ENCODE peak calls at places on chromosomes 7 and 10, in four cellular contexts. P is kidney epithelial cell, O is cardiac muscle cell, T is lung. M is an unnamed sample. For H3K36me3, the result is how much of the 10 kb centered on the place peaks cover.

GRCh38 chr7:81127991-81128390 is 209.1 kb upstream of the SEMA3C start:
- DNase-seq in P (no peak), O (no peak), T (no peak), M (no peak)

GRCh38 chr7:74364061-74364460 is 74.9 kb downstream of the CLIP2 start:
- DNase-seq in P (no peak), O (no peak), T (no peak), M (no peak)

GRCh38 chr7:51067757-51068156 is 248.9 kb downstream of the COBL start:
- DNase-seq in P (peak), O (peak), T (peak), M (peak)

GRCh38 chr7:32858648-32859047 is 32.9 kb downstream of the KBTBD2 start:
- DNase-seq in P (no peak), O (no peak), T (no peak), M (no peak)

GRCh38 chr7:29345590-29345989 is 151.0 kb downstream of the CHN2 start:
- DNase-seq in P (no peak), O (peak), T (no peak), M (peak)

GRCh38 chr10:76086571-76087260 is 655.3 kb downstream of the LRMDA start:
- DNase-seq in P (peak), O (no peak), T (peak), M (no peak)

GRCh38 chr10:5659702-5660528 is 6.5 kb downstream of the ASB13 start:
- DNase-seq in P (peak), O (no peak), T (peak), M (no peak)

GRCh38 chr7:111836592-111836991 is 274.3 kb upstream of the IMMP2L start:
- DNase-seq in P (no peak), O (no peak), T (no peak), M (no peak)

GRCh38 chr7:129351320-129351719 is 82.9 kb upstream of the STRIP2 start:
- DNase-seq in P (no peak), O (no peak), T (no peak), M (no peak)

GRCh38 chr7:46165281-46165680 is 244.2 kb upstream of the IGFBP3 start:
- DNase-seq in P (peak), O (no peak), T (no peak), M (no peak)

GRCh38 chr10:21746118-21746517 is 212.1 kb downstream of the MLLT10 start:
- DNase-seq in P (no peak), O (no peak), T (no peak), M (no peak)

GRCh38 chr10:61878411-61879051 is 23.0 kb upstream of the ARID5B start:
- DNase-seq in P (no peak), O (no peak), T (no peak), M (no peak)

GRCh38 chr10:32065871-32066270 is 9.6 kb upstream of the KIF5B start:
- DNase-seq in P (no peak), O (no peak), T (no peak), M (no peak)

GRCh38 chr7:131556912-131557457 is 557 bp upstream of the PODXL start:
- DNase-seq in P (no peak), O (no peak), T (no peak), M (no peak)

GRCh38 chr10:112721080-112721698 is 228.9 kb upstream of the TCF7L2 start:
- DNase-seq in P (no peak), O (peak), T (no peak), M (no peak)

GRCh38 chr10:107583974-107584373 is 419.5 kb upstream of the SORCS1 start:
- DNase-seq in P (no peak), O (no peak), T (no peak), M (no peak)

GRCh38 chr7:18958627-18959026 is 158.8 kb downstream of the TWIST1 start:
- DNase-seq in P (no peak), O (no peak), T (no peak), M (no peak)

GRCh38 chr7:71633571-71634008 is 501.6 kb downstream of the GALNT17 start:
- DNase-seq in P (peak), O (peak), T (no peak), M (peak)

GRCh38 chr7:68684246-68684850 is 913.9 kb upstream of the AUTS2 start:
- DNase-seq in P (no peak), O (no peak), T (no peak), M (no peak)

GRCh38 chr10:24718031-24718855 is 5.4 kb downstream of the ARHGAP21 start:
- DNase-seq in P (no peak), O (no peak), T (no peak), M (no peak)

GRCh38 chr7:75737856-75738603 is 711 bp downstream of the HIP1 start:
- DNase-seq in P (no peak), O (peak), T (no peak), M (no peak)

GRCh38 chr7:80087768-80088170 is 46.9 kb upstream of the GNAI1 start:
- DNase-seq in P (no peak), O (no peak), T (no peak), M (no peak)

GRCh38 chr10:89245802-89246201 is 5.8 kb downstream of the LIPA start:
- DNase-seq in P (no peak), O (no peak), T (no peak), M (no peak)

GRCh38 chr10:71778071-71778470 is 4.8 kb upstream of the VSIR start:
- DNase-seq in P (no peak), O (no peak), T (no peak), M (no peak)

GRCh38 chr7:25720427-25720826 is 431.6 kb upstream of the NFE2L3 start:
- DNase-seq in P (no peak), O (no peak), T (no peak), M (peak)

GRCh38 chr7:157268540-157268939 is 68.3 kb upstream of the DNAJB6 start:
- DNase-seq in P (no peak), O (no peak), T (no peak), M (no peak)

DNA sequence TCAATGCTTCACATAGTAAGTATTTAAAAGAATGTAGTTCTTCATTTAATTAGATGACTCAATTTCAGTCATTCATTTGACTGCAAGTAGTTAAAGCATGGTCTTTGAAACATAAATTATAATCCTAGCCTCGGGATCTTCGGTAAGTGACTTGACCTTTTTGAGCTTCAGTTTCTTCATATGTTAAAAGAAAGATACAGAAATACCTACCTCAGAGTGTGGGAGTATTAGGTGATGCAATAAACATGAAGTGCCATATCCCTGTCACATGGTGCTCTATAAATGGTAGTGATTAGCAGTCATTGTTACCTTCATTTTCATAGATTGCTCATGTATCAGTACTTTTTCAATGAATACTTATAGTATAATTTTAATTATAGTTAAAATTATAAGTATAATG is 31.2 kb upstream of the UMAD1 start:
- DNase-seq in P (no peak), O (no peak), T (no peak), M (no peak)
- H3K36me3 ChIP-seq in P (under half), O (under half), T (under half), M (under half)

GRCh38 chr7:47411281-47411869 is 170.5 kb downstream of the TNS3 start:
- DNase-seq in P (no peak), O (no peak), T (no peak), M (no peak)
- H3K36me3 ChIP-seq in P (under half), O (under half), T (under half), M (under half)

DNA sequence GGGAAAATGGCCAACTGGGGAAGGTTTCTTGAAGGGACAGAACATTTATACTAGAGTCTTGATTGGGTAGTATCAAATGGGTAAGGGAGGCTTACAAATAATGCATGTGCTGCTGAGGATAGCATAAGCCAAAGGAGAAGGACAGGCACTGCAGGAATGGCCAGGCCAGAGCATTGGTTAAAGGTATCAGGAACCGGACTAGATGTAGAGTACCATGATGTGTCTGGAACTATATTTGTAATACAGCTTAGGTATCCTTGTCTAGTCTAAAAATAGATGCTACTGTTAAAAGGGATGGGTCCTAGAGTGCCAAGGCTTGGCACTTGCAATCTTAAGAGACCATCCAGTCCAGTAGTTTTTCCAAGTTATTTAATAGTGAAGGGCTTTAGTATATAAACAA is 20.3 kb downstream of the TMEM243 start:
- DNase-seq in P (no peak), O (no peak), T (no peak), M (no peak)
- H3K36me3 ChIP-seq in P (under half), O (under half), T (under half), M (under half)

DNA sequence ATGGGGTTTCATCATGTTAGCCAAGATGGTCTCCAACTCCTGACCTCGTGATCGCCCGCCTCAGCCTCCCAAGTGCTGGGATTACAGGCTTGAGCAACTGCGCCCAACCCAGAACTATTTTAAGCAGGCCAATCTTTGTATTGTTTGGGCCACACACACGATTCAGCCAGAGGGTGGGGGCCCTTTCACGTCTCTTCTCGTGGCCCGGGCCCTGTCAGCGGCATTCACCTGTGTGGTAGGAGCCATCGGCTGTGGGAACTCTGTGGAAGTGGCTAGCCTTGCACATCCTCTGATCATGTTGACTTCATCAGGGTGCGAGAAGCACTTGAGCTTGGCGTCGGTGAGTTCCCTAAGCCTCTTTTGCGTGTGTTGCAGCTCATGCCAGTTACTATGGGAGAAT is 16.9 kb downstream of the SUN1 start:
- DNase-seq in P (no peak), O (no peak), T (no peak), M (no peak)
- H3K36me3 ChIP-seq in P (under half), O (under half), T (under half), M (under half)

DNA sequence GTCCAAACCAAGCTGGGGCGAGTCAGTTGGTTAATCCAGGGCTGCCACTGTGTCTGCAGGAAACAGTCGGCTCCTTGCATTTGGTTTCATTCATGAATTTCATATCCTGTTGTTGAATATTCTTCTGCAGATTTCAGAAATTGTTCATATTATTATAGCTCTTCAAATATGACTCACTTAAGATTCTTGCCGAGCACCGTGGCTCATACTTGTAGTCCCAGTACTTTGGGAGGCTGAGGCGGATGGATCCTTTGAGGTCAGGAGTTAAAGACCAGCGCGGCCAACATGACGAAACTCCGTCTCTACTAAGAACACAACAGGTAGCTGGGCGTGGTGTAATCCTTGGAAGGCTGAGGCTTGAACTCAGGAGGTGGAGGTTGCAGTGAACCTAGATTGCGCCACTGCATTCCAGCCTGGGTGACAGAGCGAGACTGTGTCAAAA is 24.0 kb downstream of the PFKP start:
- DNase-seq in P (peak), O (no peak), T (peak), M (peak)
- H3K36me3 ChIP-seq in P (under half), O (under half), T (under half), M (under half)